ENCODE peak calls at places on chromosomes 6 and 20, in four cellular contexts. One of them, this sample, is unnamed.

GRCh38 chr20:63830821-63831593 is at the start of gene ZBTB46:
- DNase-seq in WTC11: peak; percentile 42
- DNase-seq in K562: peak; percentile 97
- DNase-seq in HepG2: no peak
- DNase-seq in this sample: no peak

GRCh38 chr20:45433316-45433715 is 17.4 kb downstream of the PIGT start:
- DNase-seq in WTC11: no peak
- DNase-seq in K562: no peak
- DNase-seq in HepG2: no peak
- DNase-seq in this sample: no peak

GRCh38 chr6:170463101-170463721 is 89.9 kb downstream of the PSMB1 start:
- DNase-seq in WTC11: no peak
- DNase-seq in K562: no peak
- DNase-seq in HepG2: no peak
- DNase-seq in this sample: no peak

GRCh38 chr20:2692036-2692885 is at the start of gene EBF4:
- DNase-seq in WTC11: peak; percentile 49
- DNase-seq in K562: peak; percentile 90
- DNase-seq in HepG2: no peak
- DNase-seq in this sample: no peak

GRCh38 chr20:6081236-6081635 is 27.4 kb upstream of the LRRN4 start:
- DNase-seq in WTC11: no peak
- DNase-seq in K562: no peak
- DNase-seq in HepG2: peak; percentile 26
- DNase-seq in this sample: no peak

GRCh38 chr6:10412165-10412947 is 2.5 kb downstream of the TFAP2A start:
- DNase-seq in WTC11: peak; percentile 79
- DNase-seq in K562: peak; percentile 31
- DNase-seq in HepG2: no peak
- DNase-seq in this sample: no peak

GRCh38 chr20:10511507-10512231 is 76.6 kb downstream of the SLX4IP start:
- DNase-seq in WTC11: peak; percentile 39
- DNase-seq in K562: peak; percentile 75
- DNase-seq in HepG2: peak; percentile 87
- DNase-seq in this sample: peak; percentile 94

GRCh38 chr20:47665221-47665991 is 119.9 kb downstream of the SULF2 start:
- DNase-seq in WTC11: no peak
- DNase-seq in K562: no peak
- DNase-seq in HepG2: no peak
- DNase-seq in this sample: no peak

GRCh38 chr20:48962976-48963730 is 41.6 kb downstream of the ARFGEF2 start:
- DNase-seq in WTC11: no peak
- DNase-seq in K562: no peak
- DNase-seq in HepG2: no peak
- DNase-seq in this sample: no peak

GRCh38 chr20:54368578-54368977 is 106.8 kb upstream of the DOK5 start:
- DNase-seq in WTC11: no peak
- DNase-seq in K562: no peak
- DNase-seq in HepG2: no peak
- DNase-seq in this sample: no peak

GRCh38 chr20:15155848-15156401 is 818.5 kb upstream of the FLRT3 start:
- DNase-seq in WTC11: no peak
- DNase-seq in K562: no peak
- DNase-seq in HepG2: no peak
- DNase-seq in this sample: no peak

GRCh38 chr6:161192636-161193411 is 81.0 kb downstream of the AGPAT4 start:
- DNase-seq in WTC11: no peak
- DNase-seq in K562: no peak
- DNase-seq in HepG2: no peak
- DNase-seq in this sample: no peak

GRCh38 chr6:26087284-26088115 is at the start of gene HFE:
- DNase-seq in WTC11: peak; percentile 66
- DNase-seq in K562: peak; percentile 60
- DNase-seq in HepG2: peak; percentile 55
- DNase-seq in this sample: no peak

GRCh38 chr6:142406131-142406530 is 104.3 kb downstream of the ADGRG6 start:
- DNase-seq in WTC11: no peak
- DNase-seq in K562: no peak
- DNase-seq in HepG2: peak; percentile 28
- DNase-seq in this sample: no peak

GRCh38 chr6:47476794-47477496 is 644 bp upstream of the CD2AP start:
- DNase-seq in WTC11: no peak
- DNase-seq in K562: no peak
- DNase-seq in HepG2: peak; percentile 18
- DNase-seq in this sample: no peak

GRCh38 chr20:46406986-46407670 is 713 bp upstream of the ELMO2 start:
- DNase-seq in WTC11: peak; percentile 22
- DNase-seq in K562: no peak
- DNase-seq in HepG2: peak; percentile 47
- DNase-seq in this sample: peak; percentile 42

GRCh38 chr6:24899647-24900325 is 36.0 kb downstream of the RIPOR2 start:
- DNase-seq in WTC11: no peak
- DNase-seq in K562: no peak
- DNase-seq in HepG2: no peak
- DNase-seq in this sample: no peak

GRCh38 chr6:113363866-113364265 is 493.3 kb upstream of the MARCKS start:
- DNase-seq in WTC11: no peak
- DNase-seq in K562: no peak
- DNase-seq in HepG2: no peak
- DNase-seq in this sample: no peak

GRCh38 chr20:38392356-38392755 is 42.8 kb downstream of the SNHG17 start:
- DNase-seq in WTC11: no peak
- DNase-seq in K562: peak; percentile 27
- DNase-seq in HepG2: no peak
- DNase-seq in this sample: no peak

GRCh38 chr6:9126845-9127560 is 691.7 kb upstream of the SLC35B3 start:
- DNase-seq in WTC11: no peak
- DNase-seq in K562: no peak
- DNase-seq in HepG2: no peak
- DNase-seq in this sample: no peak

GRCh38 chr20:46354920-46355654 is 46.8 kb upstream of the CDH22 start:
- DNase-seq in WTC11: no peak
- DNase-seq in K562: no peak
- DNase-seq in HepG2: no peak
- DNase-seq in this sample: no peak

GRCh38 chr6:88179692-88180091 is 13.5 kb upstream of the CNR1 start:
- DNase-seq in WTC11: no peak
- DNase-seq in K562: no peak
- DNase-seq in HepG2: no peak
- DNase-seq in this sample: peak; percentile 66

GRCh38 chr20:2333821-2334220 is 38.0 kb downstream of the TGM3 start:
- DNase-seq in WTC11: no peak
- DNase-seq in K562: no peak
- DNase-seq in HepG2: no peak
- DNase-seq in this sample: no peak

GRCh38 chr20:46757754-46758678 is 48.6 kb downstream of the SLC2A10 start:
- DNase-seq in WTC11: peak; percentile 74
- DNase-seq in K562: peak; percentile 81
- DNase-seq in HepG2: peak; percentile 59
- DNase-seq in this sample: peak; percentile 30

GRCh38 chr6:143187173-143187908 is 126.7 kb downstream of the AIG1 start:
- DNase-seq in WTC11: no peak
- DNase-seq in K562: no peak
- DNase-seq in HepG2: no peak
- DNase-seq in this sample: no peak

GRCh38 chr6:158801655-158802294 is 17.4 kb downstream of the EZR start:
- DNase-seq in WTC11: no peak
- DNase-seq in K562: no peak
- DNase-seq in HepG2: no peak
- DNase-seq in this sample: no peak

GRCh38 chr6:100288311-100288710 is 176.4 kb downstream of the SIM1 start:
- DNase-seq in WTC11: no peak
- DNase-seq in K562: no peak
- DNase-seq in HepG2: no peak
- DNase-seq in this sample: no peak

GRCh38 chr6:121615493-121615892 is 180.0 kb downstream of the GJA1 start:
- DNase-seq in WTC11: peak; percentile 15
- DNase-seq in K562: no peak
- DNase-seq in HepG2: no peak
- DNase-seq in this sample: no peak

GRCh38 chr20:52754366-52754765 is 217.8 kb upstream of the TSHZ2 start:
- DNase-seq in WTC11: no peak
- DNase-seq in K562: no peak
- DNase-seq in HepG2: no peak
- DNase-seq in this sample: no peak

GRCh38 chr20:12358655-12359009 is 440.9 kb downstream of the BTBD3 start:
- DNase-seq in WTC11: no peak
- DNase-seq in K562: no peak
- DNase-seq in HepG2: no peak
- DNase-seq in this sample: no peak

GRCh38 chr20:22796465-22797077 is 212.2 kb upstream of the FOXA2 start:
- DNase-seq in WTC11: no peak
- DNase-seq in K562: no peak
- DNase-seq in HepG2: no peak
- DNase-seq in this sample: no peak

GRCh38 chr20:15257471-15257870 is 920.1 kb upstream of the FLRT3 start:
- DNase-seq in WTC11: no peak
- DNase-seq in K562: no peak
- DNase-seq in HepG2: no peak
- DNase-seq in this sample: no peak

GRCh38 chr20:63877755-63878470 is 12.8 kb downstream of the TPD52L2 start:
- DNase-seq in WTC11: no peak
- DNase-seq in K562: no peak
- DNase-seq in HepG2: no peak
- DNase-seq in this sample: no peak

GRCh38 chr20:25039697-25040437 is 18.1 kb downstream of the ACSS1 start:
- DNase-seq in WTC11: no peak
- DNase-seq in K562: no peak
- DNase-seq in HepG2: no peak
- DNase-seq in this sample: no peak

GRCh38 chr6:20402181-20403079 is 751 bp downstream of the E2F3 start:
- DNase-seq in WTC11: peak; percentile 32
- DNase-seq in K562: peak; percentile 72
- DNase-seq in HepG2: peak; percentile 67
- DNase-seq in this sample: no peak

GRCh38 chr6:15621203-15622044 is 41.4 kb downstream of the DTNBP1 start:
- DNase-seq in WTC11: peak; percentile 55
- DNase-seq in K562: peak; percentile 48
- DNase-seq in HepG2: no peak
- DNase-seq in this sample: peak; percentile 62

GRCh38 chr6:139663996-139664395 is 289.5 kb upstream of the CITED2 start:
- DNase-seq in WTC11: no peak
- DNase-seq in K562: no peak
- DNase-seq in HepG2: no peak
- DNase-seq in this sample: no peak

DNA sequence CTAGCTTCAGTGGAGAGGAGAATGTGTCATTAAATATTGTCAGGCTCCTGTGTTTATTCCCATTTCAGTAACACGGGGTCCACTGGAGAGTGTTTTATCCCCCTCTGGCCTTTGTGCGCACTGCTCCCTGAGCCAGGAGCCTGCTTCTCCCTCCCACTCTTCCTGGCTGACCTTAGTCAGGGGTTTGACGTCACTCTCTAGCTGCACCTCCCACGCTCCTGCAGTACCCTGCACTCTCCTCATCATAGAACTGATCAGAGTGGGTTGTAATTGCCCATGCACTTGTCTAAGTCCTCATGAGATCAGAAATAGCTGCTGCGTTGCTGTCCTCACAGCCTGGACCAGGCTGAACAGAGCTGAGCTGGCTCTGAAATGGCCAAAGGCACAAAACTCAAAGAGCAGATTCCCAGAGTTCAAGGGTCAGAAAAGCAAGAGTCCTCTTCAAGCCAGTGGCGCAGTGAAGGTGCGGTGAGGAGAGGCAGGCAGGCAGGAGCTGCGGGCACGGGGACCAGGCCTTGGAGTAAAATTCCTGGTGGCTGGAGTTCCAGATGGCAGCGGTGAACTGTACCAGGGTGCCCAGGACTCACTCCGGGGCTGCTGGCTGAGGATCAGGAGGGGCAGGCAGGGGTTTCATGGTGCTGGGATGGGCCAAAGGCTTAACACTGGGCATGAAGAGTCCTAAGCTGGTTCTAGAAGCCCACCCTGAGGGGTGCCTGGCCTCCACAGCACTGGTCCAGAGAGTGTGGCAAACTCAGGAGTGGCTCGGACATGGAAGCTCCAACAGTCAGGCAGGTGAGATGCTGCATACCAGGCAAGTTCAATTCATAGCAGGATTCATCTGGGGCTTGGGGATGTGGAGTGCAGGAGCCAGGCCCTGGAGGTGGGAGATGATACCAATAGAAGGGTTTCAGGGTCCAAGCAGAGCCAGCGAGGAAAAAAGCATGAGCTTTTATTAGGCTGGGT is 170.9 kb downstream of the SCP2D1 start:
- DNase-seq in WTC11: no peak
- DNase-seq in K562: peak; percentile 22
- DNase-seq in HepG2: no peak
- DNase-seq in this sample: no peak
- TF ChIP-seq ESRRA in WTC11: no peak
- TF ChIP-seq ESRRA in K562: no peak
- TF ChIP-seq ESRRA in HepG2: no peak
- TF ChIP-seq ESRRA in this sample: no peak

GRCh38 chr6:42141603-42142117 is 760 bp downstream of the C6orf132 start:
- DNase-seq in WTC11: no peak
- DNase-seq in K562: no peak
- DNase-seq in HepG2: no peak
- DNase-seq in this sample: no peak
- TF ChIP-seq CBFB in WTC11: no peak
- TF ChIP-seq CBFB in K562: no peak
- TF ChIP-seq CBFB in HepG2: no peak
- TF ChIP-seq CBFB in this sample: no peak

GRCh38 chr6:36934868-36935267 is 19.7 kb upstream of the PI16 start:
- DNase-seq in WTC11: no peak
- DNase-seq in K562: no peak
- DNase-seq in HepG2: no peak
- DNase-seq in this sample: no peak

GRCh38 chr6:36940027-36940426 is 14.5 kb upstream of the PI16 start:
- DNase-seq in WTC11: no peak
- DNase-seq in K562: no peak
- DNase-seq in HepG2: no peak
- DNase-seq in this sample: no peak

GRCh38 chr6:36936824-36937223 is 17.7 kb upstream of the PI16 start:
- DNase-seq in WTC11: no peak
- DNase-seq in K562: no peak
- DNase-seq in HepG2: no peak
- DNase-seq in this sample: no peak

GRCh38 chr6:36937896-36938295 is 16.6 kb upstream of the PI16 start:
- DNase-seq in WTC11: no peak
- DNase-seq in K562: no peak
- DNase-seq in HepG2: no peak
- DNase-seq in this sample: no peak

GRCh38 chr6:36938536-36938935 is 16.0 kb upstream of the PI16 start:
- DNase-seq in WTC11: no peak
- DNase-seq in K562: no peak
- DNase-seq in HepG2: no peak
- DNase-seq in this sample: no peak
- TF ChIP-seq ESRRA in WTC11: no peak
- TF ChIP-seq ESRRA in K562: no peak
- TF ChIP-seq ESRRA in HepG2: no peak
- TF ChIP-seq ESRRA in this sample: no peak

DNA sequence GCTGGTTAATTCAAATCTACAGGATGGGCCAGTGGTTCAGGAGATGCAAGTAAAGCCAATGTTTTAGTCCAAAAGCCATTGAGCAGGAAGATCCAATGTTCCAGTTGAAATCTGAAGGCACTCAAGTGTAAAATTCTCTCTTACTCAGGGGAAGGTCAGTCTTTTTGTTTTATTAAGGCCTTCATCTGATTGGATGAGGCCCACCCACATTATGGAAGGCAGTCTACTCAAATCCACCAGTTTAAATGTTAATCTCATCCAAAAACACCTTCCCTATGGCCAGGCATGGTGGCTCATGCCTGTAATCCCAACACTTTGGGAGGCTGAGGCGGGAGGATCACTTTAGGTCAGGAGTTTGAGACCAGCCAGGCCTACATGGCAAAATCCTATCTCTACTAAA is 31.3 kb upstream of the BEND6 start:
- DNase-seq in WTC11: no peak
- DNase-seq in K562: no peak
- DNase-seq in HepG2: no peak
- DNase-seq in this sample: no peak
- TF ChIP-seq CBFB in WTC11: no peak
- TF ChIP-seq CBFB in K562: no peak
- TF ChIP-seq CBFB in HepG2: no peak
- TF ChIP-seq CBFB in this sample: no peak

This sample was measured in GM12878.